ENCODE peak calls at places on chromosome X, in six cellular contexts. Q, A, Z, W, T and K are unnamed samples.

GRCh38 chrX:108036298-108036973 is 8.4 kb upstream of the VSIG1 start:
- DNase-seq in Q (peak; percentile 9), A (no peak), Z (no peak), W (peak; percentile 55), T (no peak), K (no peak)

GRCh38 chrX:9285342-9285771 is 179.5 kb upstream of the TBL1X start:
- DNase-seq in Q (no peak), A (no peak), Z (no peak), W (no peak), T (no peak), K (no peak)

GRCh38 chrX:39866229-39866628 is 231.5 kb downstream of the BCOR start:
- DNase-seq in Q (no peak), A (no peak), Z (no peak), W (peak; percentile 27), T (no peak), K (no peak)

GRCh38 chrX:87924619-87925018 is 407.0 kb downstream of the KLHL4 start:
- DNase-seq in Q (no peak), A (peak; percentile 22), Z (no peak), W (no peak), T (no peak), K (no peak)

GRCh38 chrX:129247642-129248041 is 275.6 kb downstream of the SMARCA1 start:
- DNase-seq in Q (no peak), A (no peak), Z (no peak), W (no peak), T (no peak), K (no peak)

GRCh38 chrX:70025464-70025863 is 24.3 kb downstream of the AWAT2 start:
- DNase-seq in Q (no peak), A (no peak), Z (no peak), W (no peak), T (no peak), K (no peak)

GRCh38 chrX:69100478-69100877 is 64.8 kb downstream of the PJA1 start:
- DNase-seq in Q (no peak), A (no peak), Z (no peak), W (no peak), T (no peak), K (no peak)

GRCh38 chrX:149831473-149831872 is 49.5 kb upstream of the MAGEA8 start:
- DNase-seq in Q (no peak), A (no peak), Z (no peak), W (no peak), T (no peak), K (no peak)

GRCh38 chrX:31497086-31497485 is 425.2 kb upstream of the FTHL17 start:
- DNase-seq in Q (peak; percentile 28), A (no peak), Z (no peak), W (no peak), T (no peak), K (no peak)

GRCh38 chrX:65463550-65463949 is 71.0 kb downstream of the LAS1L start:
- DNase-seq in Q (peak; percentile 13), A (no peak), Z (no peak), W (peak; percentile 30), T (peak; percentile 49), K (no peak)

GRCh38 chrX:42246814-42247213 is 323.5 kb upstream of the CASK start:
- DNase-seq in Q (no peak), A (no peak), Z (no peak), W (peak; percentile 2), T (no peak), K (peak; percentile 56)

GRCh38 chrX:150919401-150919800 is 20.9 kb upstream of the CD99L2 start:
- DNase-seq in Q (no peak), A (no peak), Z (no peak), W (no peak), T (no peak), K (no peak)

GRCh38 chrX:10634681-10635161 is 14.3 kb upstream of the MID1 start:
- DNase-seq in Q (peak; percentile 81), A (no peak), Z (no peak), W (peak; percentile 74), T (no peak), K (peak; percentile 56)

GRCh38 chrX:104105330-104105729 is 7.0 kb upstream of the ZCCHC18 start:
- DNase-seq in Q (no peak), A (no peak), Z (no peak), W (no peak), T (no peak), K (no peak)

GRCh38 chrX:70453024-70453618 is 8.5 kb downstream of the DLG3 start:
- DNase-seq in Q (no peak), A (no peak), Z (no peak), W (no peak), T (no peak), K (no peak)

GRCh38 chrX:38804481-38805293 is 3.4 kb downstream of the MID1IP1 start:
- DNase-seq in Q (no peak), A (peak; percentile 72), Z (no peak), W (peak; percentile 5), T (no peak), K (no peak)

GRCh38 chrX:21740329-21741274 is 17.3 kb downstream of the SMPX start:
- DNase-seq in Q (no peak), A (peak; percentile 70), Z (no peak), W (no peak), T (no peak), K (no peak)

GRCh38 chrX:141221611-141222010 is 20.7 kb downstream of the SPANXC start:
- DNase-seq in Q (no peak), A (no peak), Z (no peak), W (no peak), T (no peak), K (no peak)